ENCODE peak calls at places on chromosome 18, in four cellular contexts. X is HAP-1, R is HepG2, K is mucosa of descending colon. T is an unnamed sample.

GRCh38 chr18:44777429-44778192 is 96.9 kb downstream of the SETBP1 start:
- DNase-seq in X (no peak), R (no peak), K (no peak), T (no peak)

GRCh38 chr18:3015203-3015590 is 2.3 kb upstream of the LPIN2 start:
- DNase-seq in X (no peak), R (peak), K (no peak), T (no peak)

GRCh38 chr18:7325126-7325430 is 94.2 kb downstream of the LRRC30 start:
- DNase-seq in X (no peak), R (no peak), K (no peak), T (no peak)

GRCh38 chr18:24491882-24492281 is 31.4 kb downstream of the HRH4 start:
- DNase-seq in X (no peak), R (no peak), K (no peak), T (peak)

GRCh38 chr18:12656671-12657047 is 1.2 kb downstream of the SPIRE1 start:
- DNase-seq in X (no peak), R (no peak), K (no peak), T (no peak)

GRCh38 chr18:78855188-78855587 is 124.4 kb upstream of the SALL3 start:
- DNase-seq in X (no peak), R (no peak), K (no peak), T (no peak)

GRCh38 chr18:36212301-36212977 is 25.1 kb downstream of the MOCOS start:
- DNase-seq in X (no peak), R (no peak), K (no peak), T (no peak)

GRCh38 chr18:41850781-41851180 is 104.3 kb upstream of the PIK3C3 start:
- DNase-seq in X (no peak), R (no peak), K (no peak), T (no peak)

GRCh38 chr18:22318745-22319407 is 98.8 kb downstream of the CTAGE1 start:
- DNase-seq in X (no peak), R (no peak), K (no peak), T (no peak)

GRCh38 chr18:1784113-1784512 is 787.2 kb downstream of the METTL4 start:
- DNase-seq in X (no peak), R (no peak), K (no peak), T (no peak)

GRCh38 chr18:49608366-49608747 is 46.5 kb downstream of the LIPG start:
- DNase-seq in X (peak), R (no peak), K (no peak), T (no peak)

GRCh38 chr18:5890606-5891360 is 4.5 kb downstream of the TMEM200C start:
- DNase-seq in X (peak), R (peak), K (peak), T (no peak)

GRCh38 chr18:9146224-9146623 is 9.6 kb downstream of the ANKRD12 start:
- DNase-seq in X (no peak), R (no peak), K (no peak), T (no peak)

GRCh38 chr18:67463829-67464228 is 52.7 kb downstream of the DSEL start:
- DNase-seq in X (no peak), R (no peak), K (no peak), T (no peak)

GRCh38 chr18:13611058-13611615 is 115.2 kb downstream of the FAM210A start:
- DNase-seq in X (peak), R (no peak), K (peak), T (peak)

GRCh38 chr18:59660398-59660797 is 36.8 kb downstream of the CCBE1 start:
- DNase-seq in X (no peak), R (no peak), K (no peak), T (no peak)

GRCh38 chr18:45879681-45880655 is 54.5 kb downstream of the SIGLEC15 start:
- DNase-seq in X (peak), R (peak), K (peak), T (peak)

GRCh38 chr18:22182884-22183610 is 13.7 kb downstream of the GATA6 start:
- DNase-seq in X (no peak), R (no peak), K (no peak), T (no peak)

GRCh38 chr18:4241218-4241617 is 213.9 kb downstream of the DLGAP1 start:
- DNase-seq in X (no peak), R (no peak), K (no peak), T (no peak)

GRCh38 chr18:59005266-59005665 is 134.4 kb upstream of the SEC11C start:
- DNase-seq in X (peak), R (no peak), K (no peak), T (no peak)

GRCh38 chr18:8439091-8439490 is 170.1 kb upstream of the RAB12 start:
- DNase-seq in X (no peak), R (no peak), K (no peak), T (no peak)

GRCh38 chr18:54116541-54117257 is 107.8 kb downstream of the MBD2 start:
- DNase-seq in X (no peak), R (no peak), K (no peak), T (no peak)

GRCh38 chr18:62788891-62789290 is 73.5 kb downstream of the PHLPP1 start:
- DNase-seq in X (peak), R (no peak), K (peak), T (no peak)
- H3K4me3 ChIP-seq in X (no peak), R (no peak), K (no peak), T (no peak)

GRCh38 chr18:48452863-48453323 is 43.7 kb upstream of the ZBTB7C start:
- DNase-seq in X (no peak), R (peak), K (no peak), T (no peak)
- H3K4me3 ChIP-seq in X (no peak), R (peak), K (no peak), T (no peak)

DNA sequence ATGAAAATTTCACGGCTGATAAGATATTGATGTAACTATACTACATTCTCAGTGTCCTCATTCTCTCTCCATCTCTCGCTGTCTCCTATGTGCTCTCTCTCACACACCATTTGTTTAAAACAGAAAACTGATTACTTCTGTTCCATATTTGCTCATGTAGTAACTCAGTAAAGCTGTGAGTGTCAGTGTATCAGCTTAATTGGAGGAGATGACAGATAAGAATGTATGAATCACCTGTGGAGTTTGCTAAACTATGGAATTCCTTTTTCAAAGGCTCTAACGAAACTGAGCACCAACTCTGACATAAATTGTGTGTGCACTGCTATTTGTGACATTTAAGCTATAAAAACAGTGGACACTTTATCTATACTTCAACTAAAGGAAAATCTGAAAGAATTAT is 1080.0 kb downstream of the DSC3 start:
- DNase-seq in X (no peak), R (no peak), K (no peak), T (no peak)
- H3K4me3 ChIP-seq in X (no peak), R (no peak), K (no peak), T (no peak)

DNA sequence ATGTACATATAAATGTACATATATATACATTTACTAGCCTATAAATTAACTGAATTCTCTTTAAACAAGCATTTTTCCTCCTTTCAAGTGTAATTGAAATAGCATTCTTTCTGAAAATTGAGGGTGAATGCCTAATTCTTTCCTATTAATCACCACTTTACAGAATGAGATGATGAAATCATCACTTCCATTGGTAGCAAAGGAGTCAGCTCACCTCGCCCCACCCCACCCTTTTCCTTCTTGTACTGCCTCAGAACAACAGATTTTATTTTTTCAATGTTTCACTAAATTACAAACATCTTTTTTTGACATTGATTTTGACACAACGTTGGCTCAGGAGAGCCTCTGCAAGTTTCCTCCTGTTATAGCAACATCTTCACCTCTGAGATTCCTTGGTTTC is 181.9 kb upstream of the CDH7 start:
- DNase-seq in X (no peak), R (no peak), K (no peak), T (no peak)
- H3K4me3 ChIP-seq in X (no peak), R (no peak), K (no peak), T (no peak)

DNA sequence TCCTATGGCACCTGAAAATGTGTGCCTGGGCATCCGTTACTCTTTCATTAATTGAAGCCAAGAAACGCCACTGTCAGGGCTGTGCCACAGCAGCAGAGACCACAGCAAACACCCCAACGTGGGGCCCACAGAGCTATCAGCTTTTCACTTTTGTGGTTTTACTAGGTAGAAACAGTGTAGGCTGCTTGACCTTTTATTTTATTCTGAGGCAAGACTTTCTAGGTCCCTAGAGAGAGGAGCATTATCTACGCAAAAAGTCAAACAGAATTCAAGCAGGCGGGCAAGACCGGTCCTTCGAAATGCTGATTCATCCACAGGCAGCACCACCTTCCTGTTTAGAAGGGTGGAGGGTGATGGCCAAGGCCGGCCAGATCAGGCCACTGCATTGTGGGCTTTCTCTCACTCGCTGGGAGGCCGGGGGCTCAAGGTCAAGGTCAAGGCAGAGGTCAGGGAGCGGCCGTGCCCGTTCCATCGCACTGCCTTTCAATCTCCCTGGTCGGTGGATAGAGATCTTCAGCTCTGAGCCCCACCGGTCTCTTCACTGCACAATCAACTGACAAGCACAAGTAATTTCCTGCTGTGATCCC is 573.0 kb downstream of the GALR1 start:
- DNase-seq in X (no peak), R (no peak), K (no peak), T (no peak)
- H3K4me3 ChIP-seq in X (no peak), R (no peak), K (no peak), T (no peak)

GRCh38 chr18:55603775-55604174 is 15.8 kb upstream of the TCF4 start:
- DNase-seq in X (no peak), R (no peak), K (no peak), T (no peak)

GRCh38 chr18:55605820-55606252 is 17.8 kb upstream of the TCF4 start:
- DNase-seq in X (no peak), R (no peak), K (no peak), T (no peak)

GRCh38 chr18:55609426-55609825 is 21.4 kb upstream of the TCF4 start:
- DNase-seq in X (no peak), R (no peak), K (no peak), T (no peak)

DNA sequence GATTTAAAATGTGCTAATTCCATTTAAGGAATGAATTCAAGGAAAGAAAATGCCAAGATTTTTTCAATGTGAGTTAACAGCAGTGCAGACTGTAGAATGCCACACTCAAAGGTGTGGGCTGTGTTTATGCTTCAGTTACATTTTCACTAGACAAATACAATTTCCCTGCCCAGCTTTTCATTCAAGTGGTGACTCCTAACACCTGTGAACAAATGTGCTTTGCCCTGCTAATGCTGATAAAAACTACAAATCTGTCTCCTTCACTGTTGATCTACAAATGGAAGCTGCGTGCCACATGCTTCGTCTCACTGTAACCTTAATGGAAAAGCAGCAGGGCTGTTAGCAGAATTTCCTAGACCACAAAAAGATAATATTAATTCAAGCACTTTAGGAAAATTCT is 19.8 kb upstream of the TCF4 start:
- DNase-seq in X (no peak), R (no peak), K (no peak), T (no peak)
- H3K4me3 ChIP-seq in X (no peak), R (no peak), K (no peak), T (no peak)

DNA sequence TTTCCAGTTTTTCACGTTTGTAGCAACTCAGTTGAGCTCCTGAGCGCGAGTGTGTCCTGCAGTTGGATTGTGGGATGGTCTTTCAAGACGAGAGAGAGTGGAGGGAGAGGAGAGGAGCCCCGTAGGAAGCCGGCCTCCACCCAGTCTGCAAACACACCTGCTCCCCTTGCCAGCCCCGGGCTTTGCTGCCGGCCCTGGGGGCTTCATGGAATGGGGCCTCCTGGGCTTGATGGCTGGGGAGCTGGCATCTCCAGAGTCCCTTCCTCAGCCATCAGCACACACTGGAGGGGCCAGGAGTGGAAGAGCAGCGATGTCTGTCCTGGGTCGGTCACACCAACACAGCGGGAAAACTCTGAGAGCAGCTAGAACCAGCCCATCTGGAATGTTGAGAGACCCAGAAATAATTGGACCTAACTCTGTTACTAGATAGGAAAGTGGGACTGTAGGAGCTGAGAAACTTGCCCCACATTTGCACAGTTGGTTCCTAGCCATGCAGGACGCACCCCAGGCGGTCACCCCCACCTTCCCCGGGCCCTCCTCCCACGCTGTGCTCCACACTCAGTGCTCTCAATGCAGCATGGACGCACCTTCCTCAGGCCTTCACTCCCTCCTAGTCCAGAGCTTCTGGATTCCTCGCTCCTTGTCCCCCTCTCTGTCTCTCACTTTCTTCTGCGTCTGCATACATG is 69.6 kb downstream of the PTGR3 start:
- DNase-seq in X (no peak), R (no peak), K (no peak), T (peak)
- H3K4me3 ChIP-seq in X (no peak), R (no peak), K (no peak), T (no peak)

T was measured in Peyer's patch.